ENCODE peak calls at places on chromosomes 5 and 9, in five cellular contexts. D is stimulated activated CD8-positive, alpha-beta memory T cell treated with anti-CD3 and anti-CD28 coated beads, Interleukin-12 subunit alpha, Interleukin-12 subunit beta, amount 100 ng/mL, for 4 hours; X is head of caudate nucleus; I is germinal center; A is fibroblast of gingiva. E is an unnamed sample.
A peak's percentile ranks its signal among the peaks of the same experiment; 100 is the strongest.

GRCh38 chr5:57324888-57325287 is 151.0 kb downstream of the GPBP1 start:
- DNase-seq in D (no peak), X (no peak), I (no peak), A (no peak), E (no peak)

GRCh38 chr9:88829276-88829675 is 162.0 kb upstream of the S1PR3 start:
- DNase-seq in D (no peak), X (no peak), I (no peak), A (no peak), E (no peak)

GRCh38 chr5:10233505-10233904 is 16.2 kb downstream of the ATPSCKMT start:
- DNase-seq in D (no peak), X (peak; percentile 73), I (no peak), A (peak; percentile 94), E (peak; percentile 78)

GRCh38 chr5:150386024-150386855 is 26.5 kb downstream of the CD74 start:
- DNase-seq in D (no peak), X (no peak), I (no peak), A (no peak), E (no peak)

GRCh38 chr5:153476767-153477166 is 13.7 kb upstream of the GRIA1 start:
- DNase-seq in D (no peak), X (no peak), I (no peak), A (peak; percentile 65), E (peak; percentile 25)

GRCh38 chr5:124909734-124910133 is 163.3 kb upstream of the ZNF608 start:
- DNase-seq in D (no peak), X (no peak), I (no peak), A (no peak), E (no peak)

GRCh38 chr5:42571626-42571960 is 148.4 kb downstream of the GHR start:
- DNase-seq in D (no peak), X (no peak), I (no peak), A (no peak), E (no peak)

GRCh38 chr9:33106827-33107621 is 30.6 kb upstream of the SMU1 start:
- DNase-seq in D (no peak), X (peak; percentile 15), I (no peak), A (peak; percentile 80), E (peak; percentile 60)

GRCh38 chr5:2317540-2317939 is 433.9 kb downstream of the IRX2 start:
- DNase-seq in D (no peak), X (no peak), I (no peak), A (no peak), E (no peak)

E was measured in AG08396.